ENCODE peak calls at places on chromosome 3, in four cellular contexts. K is HFF-Myc, P is H9, N is HuH-7. V is an unnamed sample.
A peak's percentile ranks its signal among the peaks of the same experiment; 100 is the strongest.

GRCh38 chr3:104909721-104910120 is 457.0 kb upstream of the ALCAM start:
- DNase-seq in P (no peak), N (no peak), K (no peak), V (no peak)

GRCh38 chr3:127323581-127323980 is 35.7 kb upstream of the PRR20G start:
- DNase-seq in K (no peak), N (no peak), P (no peak), V (no peak)

GRCh38 chr3:49906004-49906860 is 2.6 kb upstream of the MST1R start:
- DNase-seq in N (peak; percentile 77), P (peak; percentile 69), K (no peak), V (peak; percentile 86)

GRCh38 chr3:149067792-149068352 is 18.5 kb downstream of the HLTF start:
- DNase-seq in P (no peak), N (no peak), K (no peak), V (no peak)

GRCh38 chr3:194312743-194313281 is 38.3 kb downstream of the CPN2 start:
- DNase-seq in N (no peak), K (no peak), P (no peak), V (no peak)

GRCh38 chr3:143327388-143327787 is 207.8 kb downstream of the CHST2 start:
- DNase-seq in P (no peak), K (peak; percentile 72), N (no peak), V (no peak)

GRCh38 chr3:104316118-104316517 is 1050.6 kb upstream of the ALCAM start:
- DNase-seq in K (no peak), P (no peak), N (no peak), V (no peak)

GRCh38 chr3:45597581-45597980 is 3.0 kb downstream of the LIMD1 start:
- DNase-seq in N (no peak), K (no peak), P (no peak), V (no peak)

GRCh38 chr3:99666201-99666600 is 27.8 kb downstream of the COL8A1 start:
- DNase-seq in N (no peak), K (no peak), P (no peak), V (no peak)

GRCh38 chr3:58659051-58659675 is 7.4 kb downstream of the FAM3D start:
- DNase-seq in K (no peak), N (peak; percentile 42), P (peak; percentile 74), V (no peak)

GRCh38 chr3:190326361-190326760 is 4.1 kb upstream of the CLDN1 start:
- DNase-seq in N (no peak), P (no peak), K (no peak), V (no peak)

GRCh38 chr3:181105636-181106035 is 116.1 kb upstream of the DNAJC19 start:
- DNase-seq in N (no peak), K (no peak), P (no peak), V (no peak)

GRCh38 chr3:5709704-5710103 is 522.2 kb downstream of the EDEM1 start:
- DNase-seq in P (peak; percentile 57), N (no peak), K (no peak), V (no peak)

GRCh38 chr3:194121881-194122280 is 14.1 kb upstream of the HES1 start:
- DNase-seq in K (no peak), P (no peak), N (no peak), V (no peak)

GRCh38 chr3:189308594-189308993 is 136.8 kb downstream of the TPRG1 start:
- DNase-seq in P (no peak), N (no peak), K (no peak), V (no peak)

GRCh38 chr3:69691860-69692259 is 47.4 kb upstream of the MITF start:
- DNase-seq in P (no peak), K (no peak), N (no peak), V (no peak)

GRCh38 chr3:167814441-167814951 is 79.0 kb downstream of the SERPINI1 start:
- DNase-seq in N (no peak), K (no peak), P (no peak), V (no peak)

GRCh38 chr3:9032236-9032777 is 69.0 kb upstream of the RAD18 start:
- DNase-seq in P (no peak), K (no peak), N (no peak), V (no peak)

GRCh38 chr3:112604536-112604935 is 36.4 kb downstream of the CCDC80 start:
- DNase-seq in P (no peak), K (peak; percentile 56), N (no peak), V (no peak)

GRCh38 chr3:87298111-87298718 is 21.8 kb upstream of the POU1F1 start:
- DNase-seq in P (no peak), K (no peak), N (peak; percentile 20), V (no peak)

GRCh38 chr3:99903844-99904243 is 86.2 kb downstream of the CMSS1 start:
- DNase-seq in K (no peak), N (no peak), P (no peak), V (no peak)

GRCh38 chr3:45984331-45985312 is 11.0 kb downstream of the FYCO1 start:
- DNase-seq in N (no peak), K (peak; percentile 84), P (no peak), V (no peak)

GRCh38 chr3:134640872-134641470 is 9.9 kb downstream of the KY start:
- DNase-seq in P (peak; percentile 69), K (peak; percentile 7), N (peak; percentile 55), V (no peak)

GRCh38 chr3:195388380-195388779 is 54.4 kb downstream of the ACAP2 start:
- DNase-seq in N (no peak), K (no peak), P (no peak), V (no peak)

GRCh38 chr3:154684021-154684420 is 254.0 kb upstream of the GPR149 start:
- DNase-seq in P (peak; percentile 71), N (no peak), K (no peak), V (no peak)

GRCh38 chr3:171614318-171614967 is 154.2 kb upstream of the TNIK start:
- DNase-seq in K (no peak), N (peak; percentile 12), P (peak; percentile 73), V (peak; percentile 41)

GRCh38 chr3:140466535-140466934 is 211.3 kb upstream of the TRIM42 start:
- DNase-seq in K (no peak), N (no peak), P (no peak), V (no peak)

GRCh38 chr3:45864760-45865567 is 21.4 kb upstream of the CCR9 start:
- DNase-seq in P (no peak), K (no peak), N (no peak), V (no peak)

GRCh38 chr3:120348065-120348980 is 831 bp downstream of the LRRC58 start:
- DNase-seq in K (no peak), N (peak; percentile 39), P (peak; percentile 78), V (no peak)

GRCh38 chr3:175956964-175957363 is 1097.8 kb downstream of the NAALADL2 start:
- DNase-seq in P (no peak), N (no peak), K (no peak), V (no peak)